ENCODE peak calls at places on chromosome 11, in six cellular contexts. M is A549, U is B cell, J is colonic mucosa, N is AG10803, D is ovary. G is an unnamed sample.

GRCh38 chr11:47393163-47394049 is 15.0 kb upstream of the SLC39A13 start:
- DNase-seq in J (no peak), U (no peak), D (no peak), M (no peak), N (peak; percentile 64), G (no peak)

GRCh38 chr11:126282742-126283591 is at the start of gene TIRAP:
- DNase-seq in U (peak; percentile 65), J (peak; percentile 77), D (peak; percentile 74), N (peak; percentile 52), M (peak; percentile 46), G (peak; percentile 52)

GRCh38 chr11:36997656-36998055 is 399.6 kb upstream of the RAG2 start:
- DNase-seq in U (no peak), J (no peak), M (no peak), N (no peak), D (no peak), G (no peak)

GRCh38 chr11:112051768-112052167 is 22.0 kb downstream of the PIH1D2 start:
- DNase-seq in J (no peak), U (no peak), D (no peak), M (no peak), N (no peak), G (no peak)

GRCh38 chr11:24592342-24592741 is 95.5 kb downstream of the LUZP2 start:
- DNase-seq in D (no peak), M (no peak), J (no peak), U (no peak), N (no peak), G (no peak)

GRCh38 chr11:24289301-24289700 is 207.6 kb upstream of the LUZP2 start:
- DNase-seq in N (no peak), M (no peak), D (no peak), U (no peak), J (no peak), G (no peak)

GRCh38 chr11:371716-372590 is 2.7 kb downstream of the B4GALNT4 start:
- DNase-seq in N (no peak), J (no peak), M (no peak), D (no peak), U (no peak), G (no peak)

GRCh38 chr11:133136376-133136775 is 395.9 kb downstream of the OPCML start:
- DNase-seq in U (no peak), J (no peak), M (no peak), N (no peak), D (no peak), G (no peak)

GRCh38 chr11:34431979-34432378 is 6.8 kb upstream of the CAT start:
- DNase-seq in N (no peak), D (no peak), J (no peak), U (no peak), M (no peak), G (no peak)

GRCh38 chr11:102061276-102061675 is 14.0 kb downstream of the CFAP300 start:
- DNase-seq in M (no peak), D (no peak), U (no peak), J (no peak), N (no peak), G (no peak)
- TF ChIP-seq CTCF in M (no peak), D (no peak), U (no peak), J (no peak), N (no peak), G (no peak)

GRCh38 chr11:44785856-44786606 is 59.3 kb downstream of the TSPAN18 start:
- DNase-seq in M (peak; percentile 14), U (no peak), D (no peak), J (no peak), N (no peak), G (peak; percentile 46)
- TF ChIP-seq CTCF in M (no peak), U (no peak), D (no peak), J (no peak), N (peak; percentile 17), G (no peak)

DNA sequence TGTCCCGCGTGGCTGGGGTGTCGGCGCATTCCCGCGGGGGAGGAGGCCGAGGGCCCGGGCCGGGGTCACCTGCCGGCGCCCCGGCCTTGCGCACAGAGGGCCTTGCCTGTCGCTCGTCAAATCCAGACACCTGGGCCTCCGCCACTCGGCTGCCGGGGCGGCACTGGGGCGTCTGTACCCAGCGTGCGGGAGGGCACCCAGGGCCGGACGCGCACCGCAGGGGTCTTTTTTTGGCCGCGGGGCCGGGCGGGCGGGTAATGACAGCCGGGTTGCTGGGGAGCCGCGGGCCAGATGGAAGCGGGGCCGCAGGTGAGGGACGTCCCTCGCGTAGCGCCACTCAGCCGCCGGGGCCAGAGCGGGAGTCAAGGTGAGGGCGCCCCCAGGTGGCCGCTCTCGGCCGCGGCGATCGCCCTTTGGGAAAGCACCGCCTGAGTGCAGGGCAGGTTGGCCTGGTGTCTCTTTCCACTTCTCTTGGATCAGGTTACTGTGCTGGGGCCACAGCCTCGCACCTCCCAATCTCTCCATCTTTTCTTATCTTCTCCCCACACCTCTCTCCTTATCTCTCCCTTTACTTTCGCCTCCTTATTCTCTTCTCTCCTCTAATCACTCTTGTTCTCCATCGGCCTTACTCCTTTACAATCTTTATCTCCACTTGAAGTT is 3.5 kb downstream of the PHLDB1 start:
- DNase-seq in N (peak; percentile 61), J (peak; percentile 87), U (peak; percentile 73), M (peak; percentile 63), D (peak; percentile 87), G (peak; percentile 93)
- TF ChIP-seq CTCF in N (peak; percentile 70), J (peak; percentile 89), U (peak; percentile 96), M (peak; percentile 68), D (peak; percentile 62), G (peak; percentile 89)

GRCh38 chr11:113553905-113554304 is 78.7 kb upstream of the DRD2 start:
- DNase-seq in N (no peak), D (no peak), M (no peak), U (no peak), J (no peak), G (peak; percentile 18)
- TF ChIP-seq CTCF in N (no peak), D (no peak), M (no peak), U (no peak), J (no peak), G (no peak)

DNA sequence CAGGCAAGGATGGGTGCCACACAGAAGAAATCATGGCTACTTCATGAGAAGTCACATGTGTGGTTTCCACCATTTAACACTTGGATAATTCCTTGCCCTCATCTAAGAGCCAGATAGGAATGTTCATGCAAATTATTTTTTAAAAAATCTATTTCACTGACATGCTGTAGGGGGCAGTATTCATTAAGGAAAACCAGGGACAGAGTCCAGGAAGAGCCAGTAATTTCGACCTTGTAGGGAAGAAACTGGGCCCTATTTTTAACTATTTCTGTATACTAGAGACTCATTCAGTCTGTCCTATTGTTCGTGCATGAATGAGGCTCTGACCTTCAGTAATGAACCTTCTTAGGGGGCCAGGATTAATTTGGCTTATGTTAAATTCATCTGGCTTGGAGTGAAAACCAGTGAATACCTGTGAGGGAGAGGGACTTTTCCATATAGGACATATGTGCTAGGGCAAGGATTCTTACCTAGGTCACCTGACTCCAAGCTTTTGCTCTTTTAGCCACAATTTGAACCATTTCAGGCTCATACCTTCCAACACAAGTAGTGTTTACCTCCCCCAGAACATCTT is 192.7 kb downstream of the NAV2 start:
- DNase-seq in J (no peak), U (no peak), M (peak; percentile 51), D (no peak), N (peak; percentile 70), G (no peak)
- TF ChIP-seq CTCF in J (peak; percentile 46), U (peak; percentile 12), M (peak; percentile 80), D (peak; percentile 58), N (peak; percentile 70), G (peak; percentile 95)

GRCh38 chr11:67267188-67268035 is 1.1 kb downstream of the GRK2 start:
- DNase-seq in D (peak; percentile 43), N (no peak), U (peak; percentile 50), J (peak; percentile 83), M (no peak), G (no peak)
- TF ChIP-seq CTCF in D (no peak), N (no peak), U (no peak), J (no peak), M (no peak), G (no peak)

G was measured in endothelial cell.